ENCODE peak calls at places on chromosomes 2 and 18, in eight cellular contexts. H, S, R, N, B, Q, M and A are unnamed samples.

GRCh38 chr18:25449046-25449445 is 97.1 kb upstream of the ZNF521 start:
- DNase-seq in H (no peak), S (no peak), R (no peak), N (no peak), B (no peak), Q (no peak), M (no peak), A (no peak)

GRCh38 chr2:94762600-94762999 is 108.6 kb upstream of the TEKT4 start:
- DNase-seq in H (no peak), S (no peak), R (no peak), N (no peak), B (no peak), Q (no peak), M (no peak), A (no peak)

GRCh38 chr2:212974692-212975091 is 176.7 kb downstream of the IKZF2 start:
- DNase-seq in H (no peak), S (peak; percentile 77), R (no peak), N (no peak), B (no peak), Q (peak; percentile 45), M (no peak), A (no peak)

GRCh38 chr2:96138146-96139145 is at the start of gene ASTL:
- DNase-seq in H (peak; percentile 88), S (peak; percentile 55), R (peak; percentile 5), N (peak; percentile 98), B (no peak), Q (peak; percentile 73), M (peak; percentile 41), A (no peak)

GRCh38 chr2:62733546-62733945 is 28.0 kb downstream of the EHBP1 start:
- DNase-seq in H (no peak), S (no peak), R (no peak), N (no peak), B (no peak), Q (no peak), M (no peak), A (no peak)

GRCh38 chr2:217434183-217434620 is 568.6 kb downstream of the TNS1 start:
- DNase-seq in H (peak; percentile 67), S (peak; percentile 98), R (peak; percentile 86), N (peak; percentile 93), B (peak; percentile 88), Q (peak; percentile 94), M (peak; percentile 93), A (peak; percentile 85)

GRCh38 chr2:141911485-141912066 is 219.2 kb downstream of the LRP1B start:
- DNase-seq in H (peak; percentile 57), S (peak; percentile 28), R (no peak), N (peak; percentile 63), B (no peak), Q (peak; percentile 62), M (no peak), A (no peak)

GRCh38 chr2:1622521-1623200 is 121.7 kb downstream of the PXDN start:
- DNase-seq in H (no peak), S (no peak), R (no peak), N (no peak), B (no peak), Q (no peak), M (no peak), A (no peak)

GRCh38 chr2:85924522-85924921 is 35.7 kb upstream of the ST3GAL5 start:
- DNase-seq in H (no peak), S (peak; percentile 91), R (peak; percentile 59), N (no peak), B (peak; percentile 61), Q (peak; percentile 55), M (peak; percentile 33), A (peak; percentile 48)

GRCh38 chr2:197893403-197894177 is 89.2 kb downstream of the PLCL1 start:
- DNase-seq in H (no peak), S (no peak), R (peak; percentile 47), N (no peak), B (no peak), Q (no peak), M (peak; percentile 46), A (no peak)

GRCh38 chr2:226730487-226730886 is 69.1 kb downstream of the IRS1 start:
- DNase-seq in H (no peak), S (peak; percentile 30), R (no peak), N (peak; percentile 44), B (peak; percentile 53), Q (no peak), M (no peak), A (no peak)

GRCh38 chr2:220785181-220785580 is 786.9 kb downstream of the EPHA4 start:
- DNase-seq in H (no peak), S (no peak), R (no peak), N (no peak), B (no peak), Q (no peak), M (no peak), A (no peak)

GRCh38 chr2:234960091-234961088 is 8.6 kb downstream of the SH3BP4 start:
- DNase-seq in H (no peak), S (no peak), R (no peak), N (no peak), B (no peak), Q (no peak), M (no peak), A (no peak)
- TF ChIP-seq CTCF in H (no peak), S (no peak), R (no peak), N (no peak), B (no peak), Q (no peak), M (no peak), A (no peak)

DNA sequence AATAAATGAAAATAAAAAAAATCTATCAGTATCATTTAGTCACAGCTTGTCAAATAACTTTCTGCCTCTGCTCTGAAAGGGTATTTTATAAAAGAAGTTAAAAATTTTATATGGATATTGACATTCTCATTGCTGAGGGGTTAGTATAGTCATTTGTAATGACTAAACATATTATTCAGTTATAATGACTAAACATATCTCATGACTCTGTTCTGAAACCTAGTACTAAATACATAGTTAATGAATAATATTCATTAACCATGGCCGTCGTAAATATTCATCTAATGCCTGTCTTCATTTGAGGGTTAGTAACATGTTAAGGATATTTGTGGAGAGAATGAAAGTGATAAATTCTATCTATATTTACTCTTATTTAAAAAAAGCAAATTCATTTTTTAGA is 69.1 kb upstream of the MAP4K3 start:
- DNase-seq in H (no peak), S (no peak), R (no peak), N (no peak), B (no peak), Q (no peak), M (no peak), A (no peak)
- H3K4me1 ChIP-seq in H (peaks cover 6% of the 10 kb centered on the region), S (peaks cover 4% of the 10 kb centered on the region), R (peaks cover 67% of the 10 kb centered on the region), N (peaks cover 6% of the 10 kb centered on the region), B (no peaks in the 10 kb centered on the region), Q (peaks cover 27% of the 10 kb centered on the region), M (peaks cover 41% of the 10 kb centered on the region), A (no peaks in the 10 kb centered on the region)

GRCh38 chr2:140695163-140695562 is 1435.7 kb downstream of the LRP1B start:
- DNase-seq in H (no peak), S (peak; percentile 60), R (no peak), N (peak; percentile 28), B (no peak), Q (no peak), M (no peak), A (no peak)
- TF ChIP-seq CTCF in H (no peak), S (no peak), R (no peak), N (peak; percentile 10), B (no peak), Q (no peak), M (no peak), A (no peak)

GRCh38 chr2:26075173-26075572 is 41.3 kb downstream of the RAB10 start:
- DNase-seq in H (no peak), S (no peak), R (no peak), N (no peak), B (no peak), Q (no peak), M (no peak), A (no peak)
- H3K4me1 ChIP-seq in H (no peaks in the 10 kb centered on the region), S (peaks cover 3% of the 10 kb centered on the region), R (peaks cover 49% of the 10 kb centered on the region), N (peaks cover 6% of the 10 kb centered on the region), B (peaks cover 5% of the 10 kb centered on the region), Q (peaks cover 22% of the 10 kb centered on the region), M (no peaks in the 10 kb centered on the region), A (peaks cover 12% of the 10 kb centered on the region)